ENCODE peak calls at places on chromosomes 4 and X, in eight cellular contexts. J is activated T-helper 1 cell treated with anti-CD3 and anti-CD28 coated beads, Interleukin-2, amount 50 U/mL, for 16 hours; W is fibroblast of mammary gland; X is stimulated activated CD4-positive, alpha-beta T cell treated with anti-CD3 and anti-CD28 coated beads, Interleukin-12 subunit alpha, Interleukin-12 subunit beta, amount 100 ng/mL, for 24 hours; R is activated CD4-positive, CD25-positive, alpha-beta regulatory T cell; T is renal cortical epithelial cell; G is ureter; M is HCT116. C is an unnamed sample.
A peak's percentile ranks its signal among the peaks of the same experiment; 100 is the strongest.

GRCh38 chr4:93617596-93617995 is 211.0 kb upstream of the ATOH1 start:
- DNase-seq in J (no peak), W (no peak), X (no peak), M (no peak), G (no peak), R (no peak), T (no peak), C (no peak)

GRCh38 chr4:184983660-184984356 is 34.5 kb upstream of the HELT start:
- DNase-seq in J (peak; percentile 36), X (peak; percentile 62), W (peak; percentile 63), T (peak; percentile 70), G (peak; percentile 69), R (peak; percentile 13), M (peak; percentile 67), C (peak; percentile 88)

GRCh38 chr4:175427751-175428150 is 384.3 kb downstream of the GPM6A start:
- DNase-seq in X (no peak), R (no peak), M (no peak), G (no peak), J (no peak), W (no peak), T (no peak), C (no peak)

GRCh38 chr4:56448301-56448700 is 12.2 kb downstream of the PAICS start:
- DNase-seq in G (no peak), X (no peak), T (no peak), W (no peak), M (no peak), R (no peak), J (no peak), C (no peak)

GRCh38 chr4:128757712-128758111 is 51.8 kb upstream of the JADE1 start:
- DNase-seq in G (peak; percentile 55), R (no peak), J (no peak), X (no peak), W (no peak), M (no peak), T (no peak), C (peak; percentile 9)

GRCh38 chr4:173525118-173526033 is 4.7 kb downstream of the HAND2 start:
- DNase-seq in G (no peak), J (no peak), R (no peak), T (no peak), X (no peak), W (peak; percentile 70), M (no peak), C (no peak)

GRCh38 chrX:112808651-112809050 is 32.0 kb downstream of the AMOT start:
- DNase-seq in M (no peak), G (no peak), W (no peak), T (no peak), X (no peak), R (no peak), J (no peak), C (no peak)

GRCh38 chrX:45404206-45404605 is 203.5 kb upstream of the DIPK2B start:
- DNase-seq in T (no peak), R (no peak), W (no peak), X (no peak), J (no peak), G (no peak), M (no peak), C (no peak)

GRCh38 chrX:152641996-152642395 is 4.3 kb downstream of the GABRQ start:
- DNase-seq in M (no peak), W (peak; percentile 6), J (no peak), G (no peak), X (no peak), T (no peak), R (no peak), C (peak; percentile 17)

GRCh38 chrX:2696698-2697215 is 5.7 kb downstream of the CD99 start:
- DNase-seq in T (peak; percentile 65), M (no peak), J (peak; percentile 31), R (no peak), W (peak; percentile 95), G (no peak), X (peak; percentile 37), C (no peak)

GRCh38 chr4:173821031-173821430 is 291.0 kb upstream of the HAND2 start:
- DNase-seq in X (no peak), J (no peak), T (no peak), M (no peak), R (no peak), W (peak; percentile 74), G (no peak), C (no peak)

GRCh38 chr4:69308634-69309033 is 28.4 kb downstream of the UGT2B28 start:
- DNase-seq in J (no peak), G (no peak), W (no peak), R (no peak), T (peak; percentile 72), M (no peak), X (no peak), C (no peak)

C was measured in head of caudate nucleus.